ENCODE peak calls at places on chromosome 16, in five cellular contexts. V is HCT116, Z is H1, O is HepG2, P is K562. B is an unnamed sample. For H3K4me1, the result is how much of the 10 kb centered on the place peaks cover.

GRCh38 chr16:83363521-83363920 is 444.3 kb upstream of the HSBP1 start:
- DNase-seq in P (no peak), O (no peak), V (no peak), Z (no peak), B (no peak)

GRCh38 chr16:51237861-51238378 is 86.8 kb upstream of the SALL1 start:
- DNase-seq in O (peak), P (no peak), V (no peak), Z (no peak), B (no peak)

GRCh38 chr16:85733839-85734170 is 17.1 kb downstream of the C16orf74 start:
- DNase-seq in V (no peak), P (peak), O (no peak), Z (peak), B (no peak)

GRCh38 chr16:71746442-71747046 is 22.0 kb upstream of the PHLPP2 start:
- DNase-seq in P (peak), O (peak), Z (no peak), V (peak), B (no peak)

GRCh38 chr16:17396762-17397498 is 73.8 kb downstream of the XYLT1 start:
- DNase-seq in O (no peak), P (no peak), Z (no peak), V (no peak), B (no peak)

GRCh38 chr16:54957403-54957802 is 26.7 kb downstream of the IRX5 start:
- DNase-seq in P (peak), O (peak), V (peak), Z (peak), B (no peak)

GRCh38 chr16:15933781-15934180 is 15.6 kb upstream of the ABCC1 start:
- DNase-seq in Z (no peak), V (no peak), P (no peak), O (no peak), B (no peak)

GRCh38 chr16:20859699-20860098 is 40.5 kb downstream of the DCUN1D3 start:
- DNase-seq in O (no peak), P (no peak), V (no peak), Z (no peak), B (no peak)

GRCh38 chr16:88881090-88881580 is 14.7 kb upstream of the PABPN1L start:
- DNase-seq in V (no peak), P (no peak), Z (no peak), O (no peak), B (no peak)

GRCh38 chr16:73268311-73268997 is 220.5 kb upstream of the ZFHX3 start:
- DNase-seq in Z (no peak), V (no peak), O (peak), P (no peak), B (no peak)

GRCh38 chr16:8946544-8946943 is 17.2 kb downstream of the USP7 start:
- DNase-seq in V (no peak), O (no peak), P (no peak), Z (no peak), B (no peak)
- H3K4me1 ChIP-seq in V (under half), O (half or more), P (under half), Z (under half), B (half or more)

GRCh38 chr16:57118461-57119084 is 26.2 kb downstream of the CPNE2 start:
- DNase-seq in Z (no peak), O (no peak), V (no peak), P (no peak), B (no peak)

GRCh38 chr16:57113042-57113453 is 20.7 kb downstream of the CPNE2 start:
- DNase-seq in O (no peak), P (no peak), Z (no peak), V (no peak), B (no peak)

GRCh38 chr16:57115148-57115503 is 22.7 kb downstream of the CPNE2 start:
- DNase-seq in Z (no peak), O (no peak), V (no peak), P (no peak), B (no peak)

GRCh38 chr16:57113664-57114063 is 21.3 kb downstream of the CPNE2 start:
- DNase-seq in V (no peak), Z (no peak), P (no peak), O (no peak), B (no peak)

DNA sequence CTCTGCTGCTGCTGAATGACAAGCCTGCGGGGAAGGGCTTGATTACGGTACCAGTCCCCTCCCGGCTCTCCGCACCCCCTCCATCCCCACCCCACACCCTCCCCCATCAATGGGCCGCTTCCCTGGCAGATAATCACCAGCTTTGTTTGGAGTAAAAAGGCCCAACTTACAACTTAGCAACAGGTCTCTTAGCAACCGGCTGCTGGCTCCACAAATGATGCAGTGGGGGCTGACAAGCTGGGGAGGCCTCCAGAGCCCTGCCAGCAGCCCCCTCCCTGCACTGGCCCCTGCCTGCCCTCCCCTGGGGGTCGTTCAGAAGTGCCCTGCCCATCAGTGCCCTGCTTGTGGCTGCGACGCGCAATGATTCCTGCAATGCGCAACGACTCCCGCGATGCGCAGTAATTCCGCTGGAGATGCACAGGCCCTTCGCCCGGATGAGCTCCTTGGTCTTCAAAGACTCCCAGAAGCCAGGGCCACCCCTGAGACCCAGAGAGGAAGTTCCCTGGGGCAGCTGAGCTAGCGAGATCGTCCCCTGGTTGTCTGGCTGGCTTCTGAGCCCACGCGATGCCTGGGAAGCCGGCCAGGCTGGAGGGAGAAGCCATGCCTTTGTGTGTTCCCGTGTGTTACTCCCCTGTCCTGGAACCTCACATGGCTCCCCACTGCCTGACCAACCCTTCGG is 23.3 kb downstream of the CPNE2 start:
- DNase-seq in V (no peak), P (no peak), Z (no peak), O (no peak), B (no peak)
- TF ChIP-seq ZNF274 in V (no peak), P (no peak), Z (no peak), O (no peak), B (no peak)

GRCh38 chr16:787261-787966 is 767 bp downstream of the RPUSD1 start:
- DNase-seq in P (no peak), V (no peak), Z (no peak), O (no peak), B (no peak)

GRCh38 chr16:790086-790485 is 1.7 kb downstream of the CHTF18 start:
- DNase-seq in P (no peak), V (no peak), O (no peak), Z (no peak), B (no peak)

GRCh38 chr16:788399-789126 is at the start of gene CHTF18:
- DNase-seq in V (peak), P (peak), Z (peak), O (peak), B (peak)

GRCh38 chr16:789451-789850 is 1.0 kb downstream of the CHTF18 start:
- DNase-seq in V (no peak), Z (no peak), P (no peak), O (no peak), B (no peak)

GRCh38 chr16:787978-788398 is at the start of gene RPUSD1:
- DNase-seq in V (no peak), Z (peak), P (no peak), O (no peak), B (no peak)
- TF ChIP-seq CTCF in V (no peak), Z (no peak), P (no peak), O (no peak), B (no peak)

DNA sequence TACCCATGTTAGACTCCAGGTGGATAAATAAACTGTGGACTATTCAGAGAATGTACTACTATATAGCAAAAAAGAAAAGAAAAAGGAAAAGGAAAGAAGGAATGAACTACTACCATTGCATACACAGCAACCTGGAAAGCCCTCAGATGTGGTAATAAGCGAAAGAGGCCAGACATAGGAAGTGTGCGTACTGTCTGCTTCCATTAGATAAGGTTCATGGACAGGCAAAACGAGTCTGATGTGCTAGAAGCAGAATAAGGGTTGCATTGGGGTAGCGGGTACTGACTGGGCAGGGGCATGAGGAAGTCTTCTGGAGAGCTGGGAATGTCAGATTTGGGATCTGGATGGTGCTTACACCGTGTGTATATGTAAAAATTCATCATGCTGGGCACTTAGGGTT is 21.8 kb downstream of the CLEC16A start:
- DNase-seq in P (no peak), O (no peak), Z (no peak), V (no peak), B (no peak)
- H3K4me1 ChIP-seq in P (under half), O (under half), Z (under half), V (under half), B (under half)

GRCh38 chr16:29307598-29308507 is 98.7 kb downstream of the NPIPB11 start:
- DNase-seq in P (no peak), Z (no peak), V (no peak), O (peak), B (no peak)
- TF ChIP-seq ZNF274 in P (no peak), Z (no peak), V (no peak), O (no peak), B (no peak)

GRCh38 chr16:9092282-9092962 is 978 bp downstream of the HAPSTR1 start:
- DNase-seq in O (peak), V (no peak), Z (peak), P (peak), B (no peak)
- TF ChIP-seq CTCF in O (peak), V (no peak), Z (no peak), P (no peak), B (no peak)

GRCh38 chr16:31182391-31182790 is 2.5 kb downstream of the FUS start:
- DNase-seq in V (no peak), P (peak), Z (no peak), O (no peak), B (no peak)

GRCh38 chr16:31185339-31185738 is 5.4 kb downstream of the FUS start:
- DNase-seq in P (no peak), V (no peak), O (no peak), Z (no peak), B (no peak)

GRCh38 chr16:31186176-31186575 is 6.2 kb downstream of the FUS start:
- DNase-seq in P (peak), O (no peak), V (no peak), Z (no peak), B (no peak)

GRCh38 chr16:31184888-31185287 is 4.9 kb downstream of the FUS start:
- DNase-seq in O (no peak), Z (no peak), V (no peak), P (peak), B (no peak)

DNA sequence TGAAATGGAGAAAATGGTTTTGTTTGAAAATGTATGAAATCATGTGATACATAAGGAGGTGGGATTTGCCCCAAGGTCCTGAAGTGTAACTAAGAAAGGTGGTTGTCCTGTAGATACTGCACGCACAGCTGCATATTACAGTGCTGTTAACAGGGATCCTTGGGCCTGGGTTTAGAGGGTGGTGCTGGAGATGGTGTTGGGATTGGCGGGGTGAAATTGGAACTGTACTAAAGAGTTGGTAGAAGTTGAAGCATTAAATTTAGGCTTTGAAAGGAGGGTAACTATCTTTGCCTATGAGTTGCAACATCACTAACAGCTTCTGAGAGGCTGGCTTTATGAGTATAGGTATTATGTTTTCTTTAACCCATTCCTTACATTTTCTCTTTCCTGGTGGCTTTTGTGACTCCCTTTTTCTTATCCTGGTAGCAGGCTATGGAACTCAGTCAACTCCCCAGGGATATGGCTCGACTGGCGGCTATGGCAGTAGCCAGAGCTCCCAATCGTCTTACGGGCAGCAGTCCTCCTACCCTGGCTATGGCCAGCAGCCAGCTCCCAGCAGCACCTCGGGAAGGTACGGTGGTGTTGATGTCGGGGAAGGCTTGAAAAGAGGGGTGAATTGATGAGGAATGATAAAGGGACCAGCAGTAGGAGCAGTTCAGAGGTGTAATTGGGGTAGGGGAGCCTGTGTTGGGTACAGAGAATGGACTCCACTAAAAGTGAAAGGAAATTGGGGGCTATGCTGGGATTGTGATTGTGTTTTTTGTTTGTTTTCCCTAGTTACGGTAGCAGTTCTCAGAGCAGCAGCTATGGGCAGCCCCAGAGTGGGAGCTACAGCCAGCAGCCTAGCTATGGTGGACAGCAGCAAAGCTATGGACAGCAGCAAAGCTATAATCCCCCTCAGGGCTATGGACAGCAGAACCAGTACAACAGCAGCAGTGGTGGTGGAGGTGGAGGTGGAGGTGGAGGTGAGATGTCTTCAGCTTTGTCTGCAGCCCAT is 3.8 kb downstream of the FUS start:
- DNase-seq in V (no peak), Z (no peak), O (no peak), P (peak), B (no peak)
- H3K4me1 ChIP-seq in V (under half), Z (under half), O (half or more), P (under half), B (under half)

GRCh38 chr16:5670198-5670597 is 572.6 kb upstream of the EEF2KMT start:
- DNase-seq in O (no peak), V (no peak), P (no peak), Z (no peak), B (no peak)

GRCh38 chr16:5668553-5668952 is 571.0 kb upstream of the EEF2KMT start:
- DNase-seq in V (no peak), P (peak), Z (no peak), O (no peak), B (no peak)

GRCh38 chr16:5665770-5666169 is 568.2 kb upstream of the EEF2KMT start:
- DNase-seq in P (no peak), Z (no peak), V (no peak), O (no peak), B (no peak)
- TF ChIP-seq ZNF274 in P (no peak), Z (no peak), V (no peak), O (no peak), B (no peak)